ENCODE peak calls at places on chromosomes 11 and 22, in six cellular contexts. R is osteoblast, N is A673, M is mesenchymal stem cell, H is IMR-90, Q is cardiac muscle cell. C is an unnamed sample.

GRCh38 chr11:103055174-103055890 is 36.6 kb downstream of the DCUN1D5 start:
- DNase-seq in Q (peak; percentile 56), H (peak; percentile 65), R (peak; percentile 10), M (peak; percentile 62), N (peak; percentile 86), C (no peak)

GRCh38 chr11:126024143-126024542 is 38.5 kb downstream of the CDON start:
- DNase-seq in R (no peak), N (no peak), H (no peak), M (peak; percentile 34), Q (no peak), C (no peak)

GRCh38 chr11:42296910-42297309 is 837.5 kb upstream of the LRRC4C start:
- DNase-seq in H (no peak), N (no peak), R (no peak), M (no peak), Q (no peak), C (no peak)

GRCh38 chr11:67465190-67465522 is 3.9 kb downstream of the TMEM134 start:
- DNase-seq in H (no peak), M (peak; percentile 4), Q (no peak), N (no peak), R (peak; percentile 73), C (no peak)

GRCh38 chr11:57566564-57567209 is 785 bp downstream of the UBE2L6 start:
- DNase-seq in M (no peak), R (no peak), N (no peak), Q (no peak), H (no peak), C (no peak)

GRCh38 chr11:63680842-63681207 is 475 bp upstream of the RTN3 start:
- DNase-seq in N (no peak), Q (no peak), M (no peak), H (no peak), R (no peak), C (no peak)

GRCh38 chr22:49705631-49706352 is 121.9 kb downstream of the BRD1 start:
- DNase-seq in Q (no peak), R (no peak), M (no peak), H (no peak), N (no peak), C (no peak)

GRCh38 chr11:1942541-1943260 is 4.4 kb upstream of the MRPL23 start:
- DNase-seq in H (no peak), M (no peak), N (no peak), Q (no peak), R (peak; percentile 27), C (no peak)

GRCh38 chr22:48827228-48827810 is 1000.4 kb downstream of the BRD1 start:
- DNase-seq in H (no peak), R (no peak), Q (no peak), N (peak; percentile 29), M (no peak), C (no peak)

GRCh38 chr22:41589601-41590365 is at the start of gene PMM1:
- DNase-seq in N (peak; percentile 100), Q (peak; percentile 100), R (peak; percentile 100), H (peak; percentile 99), M (peak; percentile 99), C (peak; percentile 97)

GRCh38 chr22:36873614-36874308 is 13.0 kb downstream of the NCF4 start:
- DNase-seq in Q (peak; percentile 56), N (peak; percentile 54), R (peak; percentile 98), H (peak; percentile 45), M (peak; percentile 64), C (peak; percentile 2)

GRCh38 chr11:19336331-19336730 is 95.6 kb upstream of the E2F8 start:
- DNase-seq in Q (no peak), R (no peak), H (no peak), M (no peak), N (no peak), C (no peak)

GRCh38 chr11:11149671-11150459 is 203.2 kb downstream of the CSNK2A3 start:
- DNase-seq in H (no peak), R (peak; percentile 49), M (no peak), Q (no peak), N (no peak), C (no peak)

GRCh38 chr11:116471608-116472007 is 301.2 kb downstream of the BUD13 start:
- DNase-seq in Q (no peak), R (no peak), H (peak; percentile 3), M (no peak), N (no peak), C (peak; percentile 68)

GRCh38 chr11:2774173-2775082 is 74.6 kb upstream of the KCNQ1OT1 start:
- DNase-seq in M (no peak), H (no peak), R (peak; percentile 46), Q (no peak), N (no peak), C (no peak)

GRCh38 chr11:24198458-24198857 is 298.4 kb upstream of the LUZP2 start:
- DNase-seq in H (peak; percentile 41), N (no peak), M (peak; percentile 16), Q (no peak), R (no peak), C (no peak)

GRCh38 chr11:120336641-120337132 is 474 bp downstream of the ARHGEF12 start:
- DNase-seq in N (peak; percentile 73), M (peak; percentile 56), H (peak; percentile 20), Q (no peak), R (peak; percentile 88), C (no peak)

GRCh38 chr11:34641456-34641855 is 20.6 kb downstream of the EHF start:
- DNase-seq in Q (no peak), N (no peak), M (no peak), H (no peak), R (no peak), C (no peak)

GRCh38 chr11:35346472-35347136 is 72.8 kb downstream of the SLC1A2 start:
- DNase-seq in H (no peak), N (no peak), M (no peak), R (no peak), Q (no peak), C (no peak)

GRCh38 chr11:126547161-126547560 is 191.7 kb downstream of the ST3GAL4 start:
- DNase-seq in Q (no peak), M (peak; percentile 53), N (peak; percentile 38), R (peak; percentile 91), H (peak; percentile 89), C (peak; percentile 79)

GRCh38 chr11:120259988-120260565 is 20.1 kb downstream of the POU2F3 start:
- DNase-seq in M (no peak), Q (no peak), N (no peak), H (no peak), R (no peak), C (no peak)

GRCh38 chr22:37752189-37753061 is 55.3 kb upstream of the GCAT start:
- DNase-seq in Q (no peak), M (peak; percentile 90), H (peak; percentile 85), N (peak; percentile 70), R (peak; percentile 99), C (peak; percentile 89)

GRCh38 chr11:71202966-71203365 is 49.4 kb downstream of the SHANK2 start:
- DNase-seq in H (no peak), M (no peak), N (no peak), Q (no peak), R (peak; percentile 17), C (no peak)

GRCh38 chr11:69354545-69354897 is 60.6 kb downstream of the MYEOV start:
- DNase-seq in M (no peak), N (no peak), R (no peak), H (no peak), Q (no peak), C (no peak)

GRCh38 chr22:22167791-22168189 is 76.8 kb upstream of the VPREB1 start:
- DNase-seq in H (no peak), Q (no peak), M (no peak), R (no peak), N (no peak), C (no peak)
- H3K4me3 ChIP-seq in H (no peak overlapping the region), Q (no peak overlapping the region), M (no peak overlapping the region), R (peak overlapping the region; percentile 36), N (peak overlapping the region; percentile 33), C (no peak overlapping the region)

DNA sequence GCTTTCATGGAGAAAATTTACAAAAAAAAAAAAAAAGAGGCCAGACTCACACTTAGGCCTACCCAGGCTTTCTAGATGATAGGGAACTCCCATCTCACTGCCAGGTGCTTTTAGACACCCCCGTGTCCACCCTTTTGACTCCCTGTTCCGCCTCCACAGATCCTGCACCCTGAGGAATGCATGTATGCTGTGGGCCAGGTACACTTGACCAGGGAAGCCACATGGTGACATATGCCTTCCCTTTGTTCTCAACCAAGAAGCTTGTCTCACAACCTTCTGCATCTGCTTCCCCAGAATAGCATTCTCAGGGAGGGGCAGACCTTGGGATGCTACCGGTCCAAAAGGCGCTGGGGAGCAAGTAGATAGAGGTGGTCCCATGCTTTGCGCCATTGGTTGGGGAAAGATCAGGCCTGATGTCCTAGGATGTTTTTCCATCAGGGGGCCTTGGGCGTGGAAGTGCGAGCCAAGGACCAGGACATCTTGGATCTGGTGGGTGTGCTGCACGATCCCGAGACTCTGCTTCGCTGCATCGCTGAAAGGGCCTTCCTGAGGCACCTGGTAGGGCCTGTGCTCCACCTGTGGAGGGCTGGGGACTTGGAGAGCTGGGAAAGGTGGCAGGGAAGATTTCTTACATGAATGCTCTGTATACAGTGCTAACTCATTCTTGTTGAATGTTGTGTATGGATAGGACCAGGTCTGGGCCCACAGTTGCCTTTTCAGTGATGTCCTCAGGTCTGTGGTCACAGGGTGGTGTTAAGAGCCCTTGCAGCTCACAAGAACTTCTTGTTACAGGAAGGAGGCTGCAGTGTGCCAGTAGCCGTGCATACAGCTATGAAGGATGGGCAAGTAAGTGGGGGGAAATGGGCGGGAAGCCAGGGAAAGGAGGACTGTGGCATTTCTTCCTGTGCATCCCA is 7.5 kb downstream of the HMBS start:
- DNase-seq in Q (no peak), R (peak; percentile 60), N (peak; percentile 30), H (no peak), M (no peak), C (no peak)
- H3K4me3 ChIP-seq in Q (peak overlapping the region; percentile 74), R (no peak overlapping the region), N (peak overlapping the region; percentile 92), H (no peak overlapping the region), M (no peak overlapping the region), C (no peak overlapping the region)

GRCh38 chr11:83441596-83441995 is 155.4 kb upstream of the CCDC90B start:
- DNase-seq in Q (no peak), M (no peak), N (no peak), R (no peak), H (no peak), C (no peak)
- H3K4me3 ChIP-seq in Q (no peak overlapping the region), M (no peak overlapping the region), N (no peak overlapping the region), R (no peak overlapping the region), H (no peak overlapping the region), C (no peak overlapping the region)

GRCh38 chr22:43639228-43639948 is 172.7 kb downstream of the EFCAB6 start:
- DNase-seq in M (no peak), Q (no peak), H (no peak), N (no peak), R (no peak), C (no peak)

GRCh38 chr22:43637861-43638260 is 174.2 kb downstream of the EFCAB6 start:
- DNase-seq in H (no peak), N (no peak), R (no peak), Q (no peak), M (no peak), C (no peak)

GRCh38 chr22:43643362-43643761 is 168.7 kb downstream of the EFCAB6 start:
- DNase-seq in R (no peak), N (no peak), Q (no peak), M (no peak), H (no peak), C (no peak)

GRCh38 chr22:43642319-43642718 is 169.8 kb downstream of the EFCAB6 start:
- DNase-seq in Q (no peak), R (no peak), H (no peak), N (no peak), M (no peak), C (no peak)

DNA sequence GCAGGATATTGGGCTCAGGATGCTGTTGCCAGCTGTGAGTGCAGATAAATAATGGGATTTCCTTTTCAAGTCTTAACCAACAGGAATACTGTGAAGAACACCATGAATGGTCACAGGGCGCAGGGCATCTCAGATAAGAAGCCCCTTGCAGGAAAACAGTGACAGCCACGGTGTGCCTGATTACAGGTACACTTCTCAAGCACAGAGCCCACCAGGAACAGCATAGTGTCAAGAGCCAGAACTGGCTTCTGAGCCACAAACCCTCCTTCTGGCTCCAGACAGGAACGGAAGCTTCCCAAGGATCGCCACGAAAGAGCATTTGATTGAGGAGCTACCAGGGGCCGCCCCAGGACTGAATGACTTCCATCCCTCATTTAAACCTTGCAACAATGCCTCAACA is 169.3 kb downstream of the EFCAB6 start:
- DNase-seq in R (no peak), Q (no peak), H (no peak), M (no peak), N (no peak), C (no peak)
- H3K4me3 ChIP-seq in R (no peak overlapping the region), Q (no peak overlapping the region), H (no peak overlapping the region), M (no peak overlapping the region), N (no peak overlapping the region), C (no peak overlapping the region)

C was measured in BJ.